ENCODE peak calls at places on chromosomes 5 and 9, in five cellular contexts. One of them, this sample, is unnamed.

GRCh38 chr5:172637122-172637580 is 3.9 kb upstream of the NEURL1B start:
- DNase-seq in progenitor cell of endocrine pancreas: no peak
- DNase-seq in CD4-positive, alpha-beta T cell: no peak
- DNase-seq in fibroblast of lung: no peak
- DNase-seq in WTC11: no peak
- DNase-seq in this sample: no peak

GRCh38 chr9:123846966-123847365 is 83.0 kb downstream of the DENND1A start:
- DNase-seq in progenitor cell of endocrine pancreas: no peak
- DNase-seq in CD4-positive, alpha-beta T cell: no peak
- DNase-seq in fibroblast of lung: no peak
- DNase-seq in WTC11: no peak
- DNase-seq in this sample: no peak

GRCh38 chr5:139108056-139108811 is 89.9 kb downstream of the SIL1 start:
- DNase-seq in progenitor cell of endocrine pancreas: no peak
- DNase-seq in CD4-positive, alpha-beta T cell: no peak
- DNase-seq in fibroblast of lung: peak
- DNase-seq in WTC11: no peak
- DNase-seq in this sample: no peak

GRCh38 chr5:87400305-87400899 is 12.3 kb downstream of the CCNH start:
- DNase-seq in progenitor cell of endocrine pancreas: no peak
- DNase-seq in CD4-positive, alpha-beta T cell: no peak
- DNase-seq in fibroblast of lung: peak
- DNase-seq in WTC11: no peak
- DNase-seq in this sample: no peak

GRCh38 chr9:127778280-127779135 is at the start of gene SH2D3C:
- DNase-seq in progenitor cell of endocrine pancreas: no peak
- DNase-seq in CD4-positive, alpha-beta T cell: no peak
- DNase-seq in fibroblast of lung: peak
- DNase-seq in WTC11: no peak
- DNase-seq in this sample: no peak

GRCh38 chr5:57094753-57095683 is 78.8 kb upstream of the GPBP1 start:
- DNase-seq in progenitor cell of endocrine pancreas: no peak
- DNase-seq in CD4-positive, alpha-beta T cell: no peak
- DNase-seq in fibroblast of lung: no peak
- DNase-seq in WTC11: peak
- DNase-seq in this sample: no peak

GRCh38 chr5:9739135-9739534 is 109.0 kb upstream of the TAS2R1 start:
- DNase-seq in progenitor cell of endocrine pancreas: no peak
- DNase-seq in CD4-positive, alpha-beta T cell: no peak
- DNase-seq in fibroblast of lung: no peak
- DNase-seq in WTC11: peak
- DNase-seq in this sample: no peak

GRCh38 chr9:5714501-5715401 is 85.8 kb downstream of the RIC1 start:
- DNase-seq in progenitor cell of endocrine pancreas: no peak
- DNase-seq in CD4-positive, alpha-beta T cell: no peak
- DNase-seq in fibroblast of lung: peak
- DNase-seq in WTC11: no peak
- DNase-seq in this sample: no peak

GRCh38 chr5:79285833-79286232 is 49.9 kb downstream of the JMY start:
- DNase-seq in progenitor cell of endocrine pancreas: no peak
- DNase-seq in CD4-positive, alpha-beta T cell: no peak
- DNase-seq in fibroblast of lung: no peak
- DNase-seq in WTC11: no peak
- DNase-seq in this sample: no peak

GRCh38 chr5:118883396-118883795 is 105.0 kb downstream of the DTWD2 start:
- DNase-seq in progenitor cell of endocrine pancreas: no peak
- DNase-seq in CD4-positive, alpha-beta T cell: no peak
- DNase-seq in fibroblast of lung: no peak
- DNase-seq in WTC11: no peak
- DNase-seq in this sample: no peak
- TF ChIP-seq CTCF in progenitor cell of endocrine pancreas: no peak
- TF ChIP-seq CTCF in CD4-positive, alpha-beta T cell: no peak
- TF ChIP-seq CTCF in fibroblast of lung: no peak
- TF ChIP-seq CTCF in WTC11: no peak
- TF ChIP-seq CTCF in this sample: no peak

GRCh38 chr5:177008716-177009115 is 2.1 kb upstream of the UIMC1 start:
- DNase-seq in progenitor cell of endocrine pancreas: no peak
- DNase-seq in CD4-positive, alpha-beta T cell: no peak
- DNase-seq in fibroblast of lung: peak
- DNase-seq in WTC11: no peak
- DNase-seq in this sample: no peak
- TF ChIP-seq CTCF in progenitor cell of endocrine pancreas: no peak
- TF ChIP-seq CTCF in CD4-positive, alpha-beta T cell: no peak
- TF ChIP-seq CTCF in fibroblast of lung: no peak
- TF ChIP-seq CTCF in WTC11: no peak
- TF ChIP-seq CTCF in this sample: no peak

GRCh38 chr9:73265876-73266275 is 114.2 kb downstream of the ANXA1 start:
- DNase-seq in progenitor cell of endocrine pancreas: no peak
- DNase-seq in CD4-positive, alpha-beta T cell: no peak
- DNase-seq in fibroblast of lung: no peak
- DNase-seq in WTC11: no peak
- DNase-seq in this sample: no peak

GRCh38 chr9:73270967-73271722 is 119.5 kb downstream of the ANXA1 start:
- DNase-seq in progenitor cell of endocrine pancreas: no peak
- DNase-seq in CD4-positive, alpha-beta T cell: no peak
- DNase-seq in fibroblast of lung: peak
- DNase-seq in WTC11: no peak
- DNase-seq in this sample: no peak

GRCh38 chr9:73264636-73265035 is 113.0 kb downstream of the ANXA1 start:
- DNase-seq in progenitor cell of endocrine pancreas: no peak
- DNase-seq in CD4-positive, alpha-beta T cell: no peak
- DNase-seq in fibroblast of lung: no peak
- DNase-seq in WTC11: no peak
- DNase-seq in this sample: no peak

DNA sequence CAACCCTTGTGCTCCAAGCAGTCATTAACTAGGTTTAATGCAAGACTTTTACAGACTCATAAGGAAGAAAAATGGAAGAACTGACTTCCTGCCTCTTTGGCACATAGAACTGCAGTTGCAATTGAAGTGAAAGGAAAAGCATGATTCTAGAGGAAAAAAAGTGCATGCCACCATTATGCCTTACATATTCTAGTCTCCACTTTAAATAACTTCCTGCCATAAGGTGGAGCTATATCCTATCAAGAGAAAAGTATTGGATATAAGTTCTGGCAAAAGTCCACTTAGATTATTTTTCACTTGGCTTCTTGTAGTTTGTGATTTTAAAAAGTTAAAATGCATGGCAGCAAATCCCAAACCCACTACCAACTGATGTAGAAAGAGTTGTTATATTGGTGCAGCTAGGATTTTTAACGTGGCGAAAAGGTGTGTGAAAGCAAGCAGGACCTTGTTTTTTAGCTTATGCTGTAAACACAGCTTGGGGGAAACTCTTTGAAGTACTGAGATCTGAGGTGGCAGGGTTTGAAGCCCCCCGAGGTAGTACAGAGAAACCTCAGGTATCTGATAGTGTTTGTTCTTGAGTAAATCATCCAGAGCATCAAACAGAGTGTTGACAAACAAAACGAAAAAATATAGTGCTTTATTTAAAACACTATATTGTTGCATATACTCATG is 117.9 kb downstream of the ANXA1 start:
- DNase-seq in progenitor cell of endocrine pancreas: no peak
- DNase-seq in CD4-positive, alpha-beta T cell: no peak
- DNase-seq in fibroblast of lung: peak
- DNase-seq in WTC11: no peak
- DNase-seq in this sample: no peak
- TF ChIP-seq CTCF in progenitor cell of endocrine pancreas: peak
- TF ChIP-seq CTCF in CD4-positive, alpha-beta T cell: no peak
- TF ChIP-seq CTCF in fibroblast of lung: no peak
- TF ChIP-seq CTCF in WTC11: peak
- TF ChIP-seq CTCF in this sample: peak

GRCh38 chr5:144142030-144142825 is 28.2 kb downstream of the YIPF5 start:
- DNase-seq in progenitor cell of endocrine pancreas: no peak
- DNase-seq in CD4-positive, alpha-beta T cell: no peak
- DNase-seq in fibroblast of lung: peak
- DNase-seq in WTC11: no peak
- DNase-seq in this sample: no peak
- TF ChIP-seq CTCF in progenitor cell of endocrine pancreas: peak
- TF ChIP-seq CTCF in CD4-positive, alpha-beta T cell: peak
- TF ChIP-seq CTCF in fibroblast of lung: peak
- TF ChIP-seq CTCF in WTC11: peak
- TF ChIP-seq CTCF in this sample: peak

GRCh38 chr5:59007460-59008063 is 424.7 kb downstream of the RAB3C start:
- DNase-seq in progenitor cell of endocrine pancreas: no peak
- DNase-seq in CD4-positive, alpha-beta T cell: no peak
- DNase-seq in fibroblast of lung: peak
- DNase-seq in WTC11: no peak
- DNase-seq in this sample: no peak
- TF ChIP-seq CTCF in progenitor cell of endocrine pancreas: peak
- TF ChIP-seq CTCF in CD4-positive, alpha-beta T cell: peak
- TF ChIP-seq CTCF in fibroblast of lung: no peak
- TF ChIP-seq CTCF in WTC11: no peak
- TF ChIP-seq CTCF in this sample: peak

GRCh38 chr9:131641618-131642495 is 96.5 kb downstream of the PRRT1B start:
- DNase-seq in progenitor cell of endocrine pancreas: no peak
- DNase-seq in CD4-positive, alpha-beta T cell: no peak
- DNase-seq in fibroblast of lung: peak
- DNase-seq in WTC11: no peak
- DNase-seq in this sample: no peak
- TF ChIP-seq CTCF in progenitor cell of endocrine pancreas: no peak
- TF ChIP-seq CTCF in CD4-positive, alpha-beta T cell: no peak
- TF ChIP-seq CTCF in fibroblast of lung: no peak
- TF ChIP-seq CTCF in WTC11: no peak
- TF ChIP-seq CTCF in this sample: no peak

GRCh38 chr9:18544456-18544855 is 70.5 kb downstream of the ADAMTSL1 start:
- DNase-seq in progenitor cell of endocrine pancreas: no peak
- DNase-seq in CD4-positive, alpha-beta T cell: no peak
- DNase-seq in fibroblast of lung: no peak
- DNase-seq in WTC11: no peak
- DNase-seq in this sample: no peak
- TF ChIP-seq CTCF in progenitor cell of endocrine pancreas: no peak
- TF ChIP-seq CTCF in CD4-positive, alpha-beta T cell: no peak
- TF ChIP-seq CTCF in fibroblast of lung: no peak
- TF ChIP-seq CTCF in WTC11: no peak
- TF ChIP-seq CTCF in this sample: no peak

DNA sequence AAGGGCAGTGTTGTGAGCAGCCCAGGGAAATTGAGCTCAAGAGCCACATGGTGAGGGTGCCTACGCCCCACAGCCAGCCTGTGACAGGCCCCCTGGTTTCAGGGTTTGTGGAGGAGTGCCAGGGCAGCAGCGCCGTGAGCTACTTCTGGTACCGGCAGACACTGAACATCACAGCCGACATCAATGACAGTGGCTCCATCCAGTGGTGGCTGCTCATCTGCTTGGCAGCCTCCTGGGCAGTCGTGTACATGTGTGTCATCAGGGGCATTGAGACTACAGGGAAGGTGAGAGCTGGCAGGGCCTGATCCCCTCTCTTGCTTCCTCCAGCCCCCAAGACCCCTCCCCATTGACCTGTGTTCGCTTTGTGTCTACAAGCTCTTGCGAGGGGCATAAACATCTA is 10.2 kb downstream of the SLC6A18 start:
- DNase-seq in progenitor cell of endocrine pancreas: no peak
- DNase-seq in CD4-positive, alpha-beta T cell: no peak
- DNase-seq in fibroblast of lung: no peak
- DNase-seq in WTC11: no peak
- DNase-seq in this sample: no peak
- TF ChIP-seq CTCF in progenitor cell of endocrine pancreas: no peak
- TF ChIP-seq CTCF in CD4-positive, alpha-beta T cell: no peak
- TF ChIP-seq CTCF in fibroblast of lung: no peak
- TF ChIP-seq CTCF in WTC11: no peak
- TF ChIP-seq CTCF in this sample: no peak

DNA sequence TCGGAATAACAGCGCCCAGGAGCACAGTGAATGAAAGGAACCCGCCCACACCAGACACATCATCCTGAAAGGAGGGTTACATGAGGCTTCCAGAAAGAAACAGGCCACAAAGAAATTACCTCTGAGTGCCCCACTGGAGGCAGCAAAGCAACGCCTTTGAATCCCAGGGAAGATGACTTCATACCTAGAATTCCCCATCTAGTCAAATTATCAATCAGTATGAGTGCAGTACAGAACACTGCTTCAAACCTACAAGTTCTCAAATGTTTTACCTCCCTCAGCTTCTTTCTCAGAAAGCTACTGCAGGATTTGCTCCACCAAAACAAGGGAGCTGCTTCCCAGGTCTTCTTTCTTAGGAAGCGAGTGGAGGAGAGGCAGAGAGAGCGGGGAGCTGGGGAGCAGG is 87.2 kb downstream of the SEMA4D start:
- DNase-seq in progenitor cell of endocrine pancreas: no peak
- DNase-seq in CD4-positive, alpha-beta T cell: no peak
- DNase-seq in fibroblast of lung: no peak
- DNase-seq in WTC11: no peak
- DNase-seq in this sample: no peak
- TF ChIP-seq CTCF in progenitor cell of endocrine pancreas: no peak
- TF ChIP-seq CTCF in CD4-positive, alpha-beta T cell: no peak
- TF ChIP-seq CTCF in fibroblast of lung: no peak
- TF ChIP-seq CTCF in WTC11: no peak
- TF ChIP-seq CTCF in this sample: no peak

GRCh38 chr5:116142495-116142894 is 57.7 kb downstream of the COMMD10 start:
- DNase-seq in progenitor cell of endocrine pancreas: no peak
- DNase-seq in CD4-positive, alpha-beta T cell: no peak
- DNase-seq in fibroblast of lung: no peak
- DNase-seq in WTC11: no peak
- DNase-seq in this sample: no peak
- TF ChIP-seq CTCF in progenitor cell of endocrine pancreas: peak
- TF ChIP-seq CTCF in CD4-positive, alpha-beta T cell: no peak
- TF ChIP-seq CTCF in fibroblast of lung: no peak
- TF ChIP-seq CTCF in WTC11: no peak
- TF ChIP-seq CTCF in this sample: peak